ENCODE peak calls at places on chromosomes 2 and 18, in six cellular contexts. One of them, this sample, is unnamed.

GRCh38 chr2:143355814-143356213 is 226.6 kb downstream of the ARHGAP15 start:
- DNase-seq in tibial artery: no peak
- DNase-seq in neuronal stem cell: no peak
- DNase-seq in heart left ventricle: no peak
- DNase-seq in hepatocyte: no peak
- DNase-seq in lower lobe of right lung: no peak
- DNase-seq in this sample: no peak

GRCh38 chr2:131036269-131036668 is 57.0 kb downstream of the FAM168B start:
- DNase-seq in tibial artery: no peak
- DNase-seq in neuronal stem cell: no peak
- DNase-seq in heart left ventricle: no peak
- DNase-seq in hepatocyte: no peak
- DNase-seq in lower lobe of right lung: no peak
- DNase-seq in this sample: no peak

GRCh38 chr2:54598347-54599325 is 124.8 kb upstream of the EML6 start:
- DNase-seq in tibial artery: no peak
- DNase-seq in neuronal stem cell: no peak
- DNase-seq in heart left ventricle: no peak
- DNase-seq in hepatocyte: no peak
- DNase-seq in lower lobe of right lung: no peak
- DNase-seq in this sample: no peak

GRCh38 chr2:110852541-110853263 is 120.3 kb downstream of the ACOXL start:
- DNase-seq in tibial artery: no peak
- DNase-seq in neuronal stem cell: no peak
- DNase-seq in heart left ventricle: no peak
- DNase-seq in hepatocyte: no peak
- DNase-seq in lower lobe of right lung: no peak
- DNase-seq in this sample: no peak

GRCh38 chr2:72233211-72233610 is 85.5 kb upstream of the CYP26B1 start:
- DNase-seq in tibial artery: no peak
- DNase-seq in neuronal stem cell: no peak
- DNase-seq in heart left ventricle: no peak
- DNase-seq in hepatocyte: no peak
- DNase-seq in lower lobe of right lung: no peak
- DNase-seq in this sample: no peak

GRCh38 chr18:12366379-12366778 is 10.6 kb downstream of the AFG3L2 start:
- DNase-seq in tibial artery: no peak
- DNase-seq in neuronal stem cell: no peak
- DNase-seq in heart left ventricle: no peak
- DNase-seq in hepatocyte: no peak
- DNase-seq in lower lobe of right lung: no peak
- DNase-seq in this sample: no peak

GRCh38 chr2:205682239-205683021 is at the start of gene NRP2:
- DNase-seq in tibial artery: peak; percentile 84
- DNase-seq in neuronal stem cell: peak; percentile 84
- DNase-seq in heart left ventricle: peak; percentile 90
- DNase-seq in hepatocyte: peak; percentile 93
- DNase-seq in lower lobe of right lung: peak; percentile 87
- DNase-seq in this sample: peak; percentile 92

GRCh38 chr2:10192392-10192791 is 69.9 kb downstream of the RRM2 start:
- DNase-seq in tibial artery: no peak
- DNase-seq in neuronal stem cell: no peak
- DNase-seq in heart left ventricle: no peak
- DNase-seq in hepatocyte: no peak
- DNase-seq in lower lobe of right lung: no peak
- DNase-seq in this sample: no peak

GRCh38 chr2:118969734-118970395 is 27.9 kb downstream of the MARCO start:
- DNase-seq in tibial artery: no peak
- DNase-seq in neuronal stem cell: no peak
- DNase-seq in heart left ventricle: no peak
- DNase-seq in hepatocyte: no peak
- DNase-seq in lower lobe of right lung: no peak
- DNase-seq in this sample: no peak

GRCh38 chr2:205407984-205408383 is 274.3 kb upstream of the NRP2 start:
- DNase-seq in tibial artery: no peak
- DNase-seq in neuronal stem cell: no peak
- DNase-seq in heart left ventricle: no peak
- DNase-seq in hepatocyte: no peak
- DNase-seq in lower lobe of right lung: no peak
- DNase-seq in this sample: no peak

GRCh38 chr2:168811670-168812069 is 9.2 kb downstream of the NOSTRIN start:
- DNase-seq in tibial artery: no peak
- DNase-seq in neuronal stem cell: no peak
- DNase-seq in heart left ventricle: no peak
- DNase-seq in hepatocyte: peak; percentile 50
- DNase-seq in lower lobe of right lung: no peak
- DNase-seq in this sample: no peak

GRCh38 chr2:216991563-216991962 is 131.7 kb upstream of the TNP1 start:
- DNase-seq in tibial artery: peak; percentile 33
- DNase-seq in neuronal stem cell: no peak
- DNase-seq in heart left ventricle: no peak
- DNase-seq in hepatocyte: no peak
- DNase-seq in lower lobe of right lung: no peak
- DNase-seq in this sample: no peak

DNA sequence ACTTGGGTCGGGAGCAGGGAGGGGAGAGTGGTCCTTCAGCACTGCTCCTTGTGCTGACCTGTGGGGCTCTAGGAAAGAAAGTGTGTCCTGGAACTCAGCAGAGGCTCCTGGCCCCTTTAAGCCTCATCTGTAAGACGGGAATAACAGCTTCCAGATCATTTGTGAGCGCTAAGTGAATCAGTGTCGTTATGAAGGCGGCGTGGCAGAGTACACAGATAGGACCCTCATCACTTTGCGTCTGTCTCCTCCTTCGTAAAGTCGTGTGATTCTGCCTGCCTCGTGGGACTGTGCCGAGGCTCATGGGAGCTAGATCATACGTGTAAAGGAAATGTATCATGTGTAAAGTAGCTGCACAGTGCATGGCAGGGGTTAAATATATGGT is 18.6 kb downstream of the COLEC11 start:
- DNase-seq in tibial artery: no peak
- DNase-seq in neuronal stem cell: no peak
- DNase-seq in heart left ventricle: no peak
- DNase-seq in hepatocyte: no peak
- DNase-seq in lower lobe of right lung: no peak
- DNase-seq in this sample: no peak
- H3K9me3 ChIP-seq in tibial artery: no peaks in the 10 kb centered on the region
- H3K9me3 ChIP-seq in neuronal stem cell: peaks cover 7% of the 10 kb centered on the region
- H3K9me3 ChIP-seq in heart left ventricle: no peaks in the 10 kb centered on the region
- H3K9me3 ChIP-seq in hepatocyte: no peaks in the 10 kb centered on the region
- H3K9me3 ChIP-seq in lower lobe of right lung: no peaks in the 10 kb centered on the region
- H3K9me3 ChIP-seq in this sample: peaks cover 1% of the 10 kb centered on the region

GRCh38 chr2:237315881-237316225 is 98.1 kb downstream of the COL6A3 start:
- DNase-seq in tibial artery: no peak
- DNase-seq in neuronal stem cell: no peak
- DNase-seq in heart left ventricle: no peak
- DNase-seq in hepatocyte: peak; percentile 58
- DNase-seq in lower lobe of right lung: no peak
- DNase-seq in this sample: no peak
- H3K27ac ChIP-seq in tibial artery: peak overlapping the region; percentile 94
- H3K27ac ChIP-seq in neuronal stem cell: no peak overlapping the region
- H3K27ac ChIP-seq in heart left ventricle: peak overlapping the region; percentile 90
- H3K27ac ChIP-seq in hepatocyte: peak overlapping the region; percentile 90
- H3K27ac ChIP-seq in lower lobe of right lung: peak overlapping the region; percentile 72
- H3K27ac ChIP-seq in this sample: peak overlapping the region; percentile 96

DNA sequence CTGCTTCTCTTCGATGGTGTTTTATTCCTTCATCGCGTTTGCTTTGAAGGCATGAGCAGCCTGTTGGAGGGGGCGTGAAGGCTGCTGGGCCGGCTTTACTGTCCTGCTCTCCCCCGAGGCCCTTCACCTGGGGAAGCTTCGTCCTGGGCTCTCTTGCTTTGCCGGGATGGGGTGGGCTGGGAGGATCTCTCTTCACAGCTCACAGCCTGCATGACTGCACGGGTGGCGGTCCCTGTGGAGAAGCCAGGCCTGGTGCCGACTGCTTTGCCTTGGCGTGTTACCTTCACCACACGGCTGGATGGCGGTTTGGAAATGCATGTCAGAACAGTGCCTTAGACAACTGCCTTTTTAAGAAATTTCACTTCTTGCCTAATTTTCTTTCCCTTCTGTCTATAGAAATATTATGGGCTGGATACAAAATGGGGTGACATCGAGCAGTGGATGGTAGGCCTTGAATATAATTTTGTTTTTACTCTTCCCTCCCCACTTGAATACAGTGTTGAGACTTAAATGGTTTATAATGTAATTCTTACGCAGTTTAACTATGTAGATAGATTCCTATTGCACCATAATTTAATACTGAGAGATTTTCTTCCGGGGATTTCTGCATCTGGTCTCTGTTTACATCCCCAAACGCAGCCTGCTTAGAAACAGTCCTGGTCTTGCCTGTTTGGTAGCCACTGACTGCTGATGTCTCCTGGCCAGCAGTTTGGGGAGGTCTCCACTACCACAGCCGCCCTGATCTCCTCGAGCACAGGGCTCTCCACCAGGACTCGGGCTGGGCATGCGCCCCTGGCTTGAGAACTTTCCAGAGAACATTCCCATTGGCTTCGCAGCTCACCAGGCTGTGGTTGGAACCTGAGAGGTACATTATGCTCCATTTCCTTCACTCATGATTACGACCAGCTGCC is 81.0 kb upstream of the RBM44 start:
- DNase-seq in tibial artery: no peak
- DNase-seq in neuronal stem cell: no peak
- DNase-seq in heart left ventricle: no peak
- DNase-seq in hepatocyte: no peak
- DNase-seq in lower lobe of right lung: no peak
- DNase-seq in this sample: no peak
- H3K4me3 ChIP-seq in tibial artery: no peak overlapping the region
- H3K4me3 ChIP-seq in neuronal stem cell: no peak overlapping the region
- H3K4me3 ChIP-seq in heart left ventricle: no peak overlapping the region
- H3K4me3 ChIP-seq in hepatocyte: no peak overlapping the region
- H3K4me3 ChIP-seq in lower lobe of right lung: no peak overlapping the region
- H3K4me3 ChIP-seq in this sample: no peak overlapping the region

GRCh38 chr2:212289301-212289700 is 249.3 kb downstream of the ERBB4 start:
- DNase-seq in tibial artery: no peak
- DNase-seq in neuronal stem cell: no peak
- DNase-seq in heart left ventricle: no peak
- DNase-seq in hepatocyte: no peak
- DNase-seq in lower lobe of right lung: no peak
- DNase-seq in this sample: no peak
- H3K9me3 ChIP-seq in tibial artery: no peaks in the 10 kb centered on the region
- H3K9me3 ChIP-seq in neuronal stem cell: no peaks in the 10 kb centered on the region
- H3K9me3 ChIP-seq in heart left ventricle: no peaks in the 10 kb centered on the region
- H3K9me3 ChIP-seq in hepatocyte: no peaks in the 10 kb centered on the region
- H3K9me3 ChIP-seq in lower lobe of right lung: no peaks in the 10 kb centered on the region
- H3K9me3 ChIP-seq in this sample: no peaks in the 10 kb centered on the region

GRCh38 chr2:12432985-12433640 is 283.6 kb upstream of the TRIB2 start:
- DNase-seq in tibial artery: no peak
- DNase-seq in neuronal stem cell: no peak
- DNase-seq in heart left ventricle: no peak
- DNase-seq in hepatocyte: no peak
- DNase-seq in lower lobe of right lung: no peak
- DNase-seq in this sample: no peak
- H3K27ac ChIP-seq in tibial artery: peak overlapping the region; percentile 45
- H3K27ac ChIP-seq in neuronal stem cell: no peak overlapping the region
- H3K27ac ChIP-seq in heart left ventricle: no peak overlapping the region
- H3K27ac ChIP-seq in hepatocyte: no peak overlapping the region
- H3K27ac ChIP-seq in lower lobe of right lung: no peak overlapping the region
- H3K27ac ChIP-seq in this sample: no peak overlapping the region

GRCh38 chr2:175999283-175999819 is 2.7 kb downstream of the LNPK start:
- DNase-seq in tibial artery: no peak
- DNase-seq in neuronal stem cell: no peak
- DNase-seq in heart left ventricle: no peak
- DNase-seq in hepatocyte: no peak
- DNase-seq in lower lobe of right lung: no peak
- DNase-seq in this sample: no peak
- H3K4me3 ChIP-seq in tibial artery: no peak overlapping the region
- H3K4me3 ChIP-seq in neuronal stem cell: no peak overlapping the region
- H3K4me3 ChIP-seq in heart left ventricle: no peak overlapping the region
- H3K4me3 ChIP-seq in hepatocyte: no peak overlapping the region
- H3K4me3 ChIP-seq in lower lobe of right lung: no peak overlapping the region
- H3K4me3 ChIP-seq in this sample: no peak overlapping the region

GRCh38 chr18:72640552-72640951 is 96.4 kb upstream of the CBLN2 start:
- DNase-seq in tibial artery: no peak
- DNase-seq in neuronal stem cell: no peak
- DNase-seq in heart left ventricle: no peak
- DNase-seq in hepatocyte: no peak
- DNase-seq in lower lobe of right lung: no peak
- DNase-seq in this sample: no peak
- H3K9me3 ChIP-seq in tibial artery: no peaks in the 10 kb centered on the region
- H3K9me3 ChIP-seq in neuronal stem cell: no peaks in the 10 kb centered on the region
- H3K9me3 ChIP-seq in heart left ventricle: no peaks in the 10 kb centered on the region
- H3K9me3 ChIP-seq in hepatocyte: no peaks in the 10 kb centered on the region
- H3K9me3 ChIP-seq in lower lobe of right lung: no peaks in the 10 kb centered on the region
- H3K9me3 ChIP-seq in this sample: no peaks in the 10 kb centered on the region

GRCh38 chr2:160423141-160423540 is 70.5 kb downstream of the RBMS1 start:
- DNase-seq in tibial artery: no peak
- DNase-seq in neuronal stem cell: no peak
- DNase-seq in heart left ventricle: no peak
- DNase-seq in hepatocyte: no peak
- DNase-seq in lower lobe of right lung: no peak
- DNase-seq in this sample: no peak

GRCh38 chr2:160427629-160428424 is 65.8 kb downstream of the RBMS1 start:
- DNase-seq in tibial artery: no peak
- DNase-seq in neuronal stem cell: no peak
- DNase-seq in heart left ventricle: no peak
- DNase-seq in hepatocyte: no peak
- DNase-seq in lower lobe of right lung: no peak
- DNase-seq in this sample: no peak

GRCh38 chr2:160425794-160426193 is 67.8 kb downstream of the RBMS1 start:
- DNase-seq in tibial artery: no peak
- DNase-seq in neuronal stem cell: no peak
- DNase-seq in heart left ventricle: no peak
- DNase-seq in hepatocyte: no peak
- DNase-seq in lower lobe of right lung: no peak
- DNase-seq in this sample: no peak

GRCh38 chr2:160426604-160427003 is 67.0 kb downstream of the RBMS1 start:
- DNase-seq in tibial artery: no peak
- DNase-seq in neuronal stem cell: no peak
- DNase-seq in heart left ventricle: no peak
- DNase-seq in hepatocyte: no peak
- DNase-seq in lower lobe of right lung: no peak
- DNase-seq in this sample: no peak

DNA sequence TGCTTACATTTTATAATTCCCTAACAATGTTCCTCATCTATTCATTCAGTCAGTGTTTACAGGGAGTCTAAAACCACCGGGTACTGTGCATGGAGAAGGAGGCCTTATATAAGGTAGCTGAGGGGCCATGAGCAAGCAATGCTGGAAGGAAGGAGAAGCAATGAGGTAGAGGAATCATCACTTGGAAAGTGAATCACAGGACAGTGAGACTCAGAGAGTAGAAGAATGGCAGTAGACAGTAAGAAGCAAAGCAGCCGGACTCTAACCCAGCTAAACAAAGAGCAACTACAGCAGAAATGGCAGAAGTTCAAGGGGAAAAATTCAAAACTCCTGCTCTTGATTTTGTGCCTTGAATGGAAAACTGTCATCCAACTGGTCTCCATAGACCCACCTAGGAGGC is 68.2 kb downstream of the RBMS1 start:
- DNase-seq in tibial artery: no peak
- DNase-seq in neuronal stem cell: no peak
- DNase-seq in heart left ventricle: no peak
- DNase-seq in hepatocyte: no peak
- DNase-seq in lower lobe of right lung: no peak
- DNase-seq in this sample: no peak
- H3K27ac ChIP-seq in tibial artery: no peak overlapping the region
- H3K27ac ChIP-seq in neuronal stem cell: no peak overlapping the region
- H3K27ac ChIP-seq in heart left ventricle: peak overlapping the region; percentile 11
- H3K27ac ChIP-seq in hepatocyte: peak overlapping the region; percentile 52
- H3K27ac ChIP-seq in lower lobe of right lung: peak overlapping the region; percentile 57
- H3K27ac ChIP-seq in this sample: peak overlapping the region; percentile 6

This sample was measured in aorta.